ENCODE peak calls at places on chromosomes 7 and 10, in four cellular contexts. E, T, B and J are unnamed samples.
A peak's percentile ranks its signal among the peaks of the same experiment; 100 is the strongest.

GRCh38 chr7:55130554-55131198 is 111.9 kb downstream of the EGFR start:
- DNase-seq in E (no peak), T (no peak), B (no peak), J (no peak)

GRCh38 chr10:131742371-131743000 is 158.3 kb upstream of the PPP2R2D start:
- DNase-seq in E (no peak), T (no peak), B (no peak), J (no peak)

GRCh38 chr7:44289341-44290249 is 35.8 kb downstream of the CAMK2B start:
- DNase-seq in E (no peak), T (peak; percentile 8), B (no peak), J (peak; percentile 51)

GRCh38 chr10:66307826-66308225 is 618.0 kb upstream of the LRRTM3 start:
- DNase-seq in E (no peak), T (no peak), B (no peak), J (no peak)

GRCh38 chr10:50417906-50418697 is 166.8 kb upstream of the ASAH2 start:
- DNase-seq in E (peak; percentile 63), T (peak; percentile 73), B (peak; percentile 78), J (peak; percentile 76)

GRCh38 chr10:90982406-90983008 is 61.6 kb upstream of the ANKRD1 start:
- DNase-seq in E (no peak), T (no peak), B (no peak), J (no peak)

GRCh38 chr10:98328163-98328562 is 60.2 kb upstream of the LOXL4 start:
- DNase-seq in E (no peak), T (no peak), B (no peak), J (no peak)

GRCh38 chr7:89401690-89402089 is 606.2 kb upstream of the TEX47 start:
- DNase-seq in E (no peak), T (no peak), B (no peak), J (no peak)

GRCh38 chr10:117533507-117534281 is 8.9 kb upstream of the EMX2 start:
- DNase-seq in E (no peak), T (no peak), B (no peak), J (no peak)

GRCh38 chr10:79491171-79491835 is 21.0 kb upstream of the EIF5AL1 start:
- DNase-seq in E (no peak), T (no peak), B (peak; percentile 60), J (no peak)

GRCh38 chr10:6917125-6917524 is 337.0 kb upstream of the PRKCQ start:
- DNase-seq in E (no peak), T (no peak), B (no peak), J (no peak)

GRCh38 chr7:21041666-21042065 is 255.0 kb upstream of the SP8 start:
- DNase-seq in E (no peak), T (peak; percentile 51), B (no peak), J (no peak)

GRCh38 chr10:77405771-77406241 is 231.8 kb downstream of the KCNMA1 start:
- DNase-seq in E (no peak), T (peak; percentile 80), B (peak; percentile 86), J (peak; percentile 58)
- TF ChIP-seq USF1 in E (peak; percentile 26), T (peak; percentile 81), B (peak; percentile 82), J (peak; percentile 81)

GRCh38 chr7:18497800-18498199 is 2.3 kb downstream of the HDAC9 start:
- DNase-seq in E (no peak), T (no peak), B (no peak), J (no peak)

GRCh38 chr7:18494821-18495408 is 634 bp upstream of the HDAC9 start:
- DNase-seq in E (no peak), T (no peak), B (no peak), J (no peak)

GRCh38 chr7:18497082-18497481 is 1.5 kb downstream of the HDAC9 start:
- DNase-seq in E (no peak), T (no peak), B (no peak), J (no peak)

GRCh38 chr7:18496336-18496700 is 769 bp downstream of the HDAC9 start:
- DNase-seq in E (no peak), T (no peak), B (no peak), J (no peak)

DNA sequence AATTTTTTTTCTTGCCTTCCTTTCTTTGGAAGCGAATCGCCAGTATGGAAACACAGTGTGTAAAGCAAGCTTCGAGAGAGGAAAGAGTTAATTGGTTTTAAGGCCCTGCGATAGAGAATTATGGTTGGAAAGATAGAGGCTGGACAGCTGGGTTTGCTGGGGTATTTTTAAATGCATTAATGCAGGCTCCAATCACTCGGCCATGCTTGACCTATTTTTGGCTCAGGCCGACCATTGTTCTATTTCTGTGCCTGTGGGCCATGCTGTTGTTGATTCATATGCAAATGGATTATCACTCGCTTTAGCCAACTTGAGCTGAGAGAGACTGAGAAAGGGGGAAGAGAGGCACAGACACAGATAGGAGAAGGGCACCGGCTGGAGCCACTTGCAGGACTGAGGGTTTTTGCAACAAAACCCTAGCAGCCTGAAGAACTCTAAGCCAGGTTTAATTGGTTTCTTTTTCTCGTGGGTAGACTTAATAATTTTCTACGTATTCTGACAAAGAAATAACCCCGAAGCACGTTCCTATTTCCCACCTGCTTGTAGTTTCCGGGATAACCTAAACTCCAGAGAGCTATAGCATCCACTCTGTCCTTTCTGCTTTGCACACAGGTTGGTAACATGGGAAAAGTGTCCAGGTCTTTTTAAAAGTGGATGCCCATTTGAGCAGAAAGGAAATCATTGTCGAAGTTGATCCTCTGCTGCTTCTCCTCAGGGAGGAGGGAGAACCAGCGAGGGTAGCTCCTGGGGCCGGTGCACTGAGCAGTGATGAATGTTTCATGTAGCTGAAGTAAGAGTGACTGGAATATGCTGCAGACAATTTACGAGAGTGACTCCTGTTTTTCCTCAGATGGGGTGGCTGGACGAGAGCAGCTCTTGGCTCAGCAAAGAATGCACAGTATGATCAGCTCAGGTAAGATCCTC is at the start of gene HDAC9:
- DNase-seq in E (peak; percentile 56), T (peak; percentile 32), B (no peak), J (peak; percentile 49)
- TF ChIP-seq USF1 in E (no peak), T (no peak), B (no peak), J (no peak)

GRCh38 chr7:5462216-5462615 is 38.6 kb upstream of the TNRC18 start:
- DNase-seq in E (no peak), T (no peak), B (no peak), J (no peak)
- TF ChIP-seq USF1 in E (no peak), T (no peak), B (no peak), J (no peak)

DNA sequence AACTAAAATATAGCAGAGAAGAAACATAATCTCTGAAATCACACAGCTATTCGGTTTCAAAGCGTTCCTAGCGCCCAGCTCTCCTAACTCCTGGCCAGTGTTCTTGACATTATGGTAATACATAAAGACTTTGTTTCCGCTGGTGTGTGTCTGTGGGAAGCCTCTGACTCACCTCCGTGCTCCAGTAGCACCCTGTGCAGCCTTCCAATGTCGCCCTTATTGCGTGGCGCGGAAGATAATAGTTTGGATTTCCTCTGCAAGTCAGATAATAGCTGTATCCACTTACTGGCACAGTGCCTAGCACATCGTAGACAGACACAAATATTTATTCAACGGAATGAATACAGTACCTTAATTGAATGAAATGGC is 570 bp downstream of the BMS1 start:
- DNase-seq in E (no peak), T (no peak), B (no peak), J (no peak)
- TF ChIP-seq USF1 in E (no peak), T (no peak), B (no peak), J (no peak)

GRCh38 chr10:116163308-116163707 is 109.7 kb downstream of the GFRA1 start:
- DNase-seq in E (no peak), T (no peak), B (no peak), J (no peak)
- TF ChIP-seq USF1 in E (no peak), T (no peak), B (no peak), J (no peak)

DNA sequence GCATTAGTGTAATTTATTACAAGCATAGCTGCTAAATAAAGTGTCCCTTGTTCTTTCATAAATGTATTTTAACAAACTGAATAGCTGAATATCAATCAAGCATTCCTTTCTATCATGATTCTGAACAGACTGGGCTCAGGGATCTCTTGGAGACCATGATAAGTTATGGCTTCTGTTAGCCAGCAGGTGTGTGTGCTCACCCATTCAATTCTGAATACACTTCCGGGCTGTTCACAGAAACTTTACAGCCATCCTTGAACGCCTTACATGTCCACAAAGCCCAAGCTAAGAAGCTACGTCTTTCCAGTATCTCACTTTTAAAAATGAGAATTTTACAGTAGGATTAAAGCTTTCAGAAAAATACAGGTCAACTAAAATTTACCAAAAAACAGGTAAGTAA is 115.1 kb downstream of the SVIL start:
- DNase-seq in E (no peak), T (no peak), B (no peak), J (no peak)
- TF ChIP-seq USF1 in E (no peak), T (no peak), B (no peak), J (no peak)

DNA sequence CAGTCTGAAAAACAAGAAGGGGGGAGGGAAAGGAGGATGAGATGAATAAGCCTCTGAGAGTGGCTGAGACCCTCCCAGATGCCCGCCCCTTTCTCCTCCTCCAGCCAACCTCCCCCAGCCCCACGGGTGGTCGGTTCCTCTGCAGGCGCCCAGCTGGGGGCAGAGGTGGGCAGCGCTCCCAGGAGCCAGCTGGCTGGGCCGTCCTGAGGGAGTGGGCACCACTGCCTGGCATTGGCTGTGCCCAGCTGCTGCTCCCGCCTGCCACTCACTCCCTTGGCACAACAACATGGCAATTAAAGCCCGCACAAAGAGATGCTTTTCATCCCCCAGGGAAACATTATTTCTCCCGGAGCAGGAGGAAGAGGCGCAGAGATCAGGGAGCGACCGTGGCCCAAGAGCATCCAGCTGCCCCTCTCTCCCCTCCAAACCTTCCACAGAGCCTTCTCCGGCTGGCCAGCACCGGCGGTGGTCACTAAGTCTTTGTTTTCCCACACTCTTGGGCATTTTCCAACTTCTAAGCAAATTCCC is 107.2 kb downstream of the SPDYE5 start:
- DNase-seq in E (no peak), T (peak; percentile 46), B (no peak), J (peak; percentile 92)
- TF ChIP-seq USF1 in E (no peak), T (no peak), B (no peak), J (no peak)